ENCODE peak calls at places on chromosomes 1 and 21, in seven cellular contexts. I is mucosa of descending colon; L is Kasumi-1; M is CD8-positive, alpha-beta T cell; O is cerebellum; J is choroid plexus epithelial cell; C is EL. E is an unnamed sample.

GRCh38 chr1:159826436-159827101 is at the start of gene SLAMF8:
- DNase-seq in I (peak; percentile 69), L (peak; percentile 51), M (peak; percentile 40), O (no peak), J (no peak), C (peak; percentile 22), E (no peak)

GRCh38 chr1:68811806-68812205 is 314.9 kb upstream of the DEPDC1 start:
- DNase-seq in I (no peak), L (no peak), M (no peak), O (no peak), J (no peak), C (no peak), E (no peak)

GRCh38 chr1:71908313-71908712 is 374.0 kb downstream of the NEGR1 start:
- DNase-seq in I (no peak), L (no peak), M (no peak), O (no peak), J (no peak), C (no peak), E (peak; percentile 45)

GRCh38 chr1:118396824-118397530 is 211.9 kb upstream of the SPAG17 start:
- DNase-seq in I (no peak), L (no peak), M (no peak), O (no peak), J (no peak), C (no peak), E (no peak)

GRCh38 chr1:41449326-41449921 is 35.1 kb downstream of the EDN2 start:
- DNase-seq in I (no peak), L (no peak), M (no peak), O (no peak), J (no peak), C (no peak), E (no peak)

GRCh38 chr21:21025742-21026141 is 27.5 kb downstream of the NCAM2 start:
- DNase-seq in I (no peak), L (no peak), M (no peak), O (no peak), J (no peak), C (no peak), E (no peak)

GRCh38 chr1:172874950-172875349 is 175.8 kb downstream of the TNFSF18 start:
- DNase-seq in I (no peak), L (no peak), M (no peak), O (no peak), J (no peak), C (peak; percentile 48), E (no peak)

GRCh38 chr1:59431566-59432294 is 134.8 kb downstream of the FGGY start:
- DNase-seq in I (no peak), L (no peak), M (no peak), O (no peak), J (peak; percentile 14), C (peak; percentile 73), E (no peak)

GRCh38 chr1:22166439-22166838 is 23.5 kb upstream of the WNT4 start:
- DNase-seq in I (no peak), L (no peak), M (no peak), O (no peak), J (no peak), C (no peak), E (no peak)

GRCh38 chr1:226948996-226949395 is 8.9 kb downstream of the COQ8A start:
- DNase-seq in I (no peak), L (no peak), M (no peak), O (no peak), J (no peak), C (no peak), E (no peak)

GRCh38 chr21:34936874-34937563 is 112.1 kb downstream of the RUNX1 start:
- DNase-seq in I (no peak), L (no peak), M (no peak), O (no peak), J (no peak), C (peak; percentile 18), E (no peak)

GRCh38 chr1:94864821-94865220 is 44.7 kb downstream of the SLC44A3 start:
- DNase-seq in I (no peak), L (no peak), M (no peak), O (no peak), J (peak; percentile 34), C (peak; percentile 25), E (no peak)

GRCh38 chr1:2783435-2784397 is 17.8 kb downstream of the TTC34 start:
- DNase-seq in I (no peak), L (no peak), M (no peak), O (no peak), J (no peak), C (no peak), E (no peak)

GRCh38 chr1:210200090-210200736 is 32.4 kb upstream of the SERTAD4 start:
- DNase-seq in I (no peak), L (no peak), M (no peak), O (no peak), J (no peak), C (no peak), E (no peak)

GRCh38 chr1:76086597-76086996 is 12.1 kb downstream of the ST6GALNAC3 start:
- DNase-seq in I (no peak), L (no peak), M (no peak), O (no peak), J (no peak), C (no peak), E (no peak)

GRCh38 chr1:66682106-66682505 is 70.2 kb upstream of the DYNLT5 start:
- DNase-seq in I (no peak), L (no peak), M (no peak), O (no peak), J (no peak), C (no peak), E (no peak)

GRCh38 chr1:220326578-220326977 is 54.3 kb upstream of the RAB3GAP2 start:
- DNase-seq in I (no peak), L (no peak), M (no peak), O (no peak), J (peak; percentile 30), C (peak; percentile 60), E (no peak)

GRCh38 chr1:1423245-1423597 is 2.1 kb upstream of the ANKRD65 start:
- DNase-seq in I (no peak), L (no peak), M (no peak), O (no peak), J (no peak), C (no peak), E (no peak)

GRCh38 chr1:212955098-212955497 is 4.8 kb downstream of the VASH2 start:
- DNase-seq in I (no peak), L (no peak), M (no peak), O (no peak), J (no peak), C (no peak), E (no peak)

GRCh38 chr21:37249112-37249904 is 17.8 kb downstream of the VPS26C start:
- DNase-seq in I (no peak), L (no peak), M (no peak), O (no peak), J (no peak), C (no peak), E (no peak)

GRCh38 chr1:40620150-40620549 is 45.3 kb downstream of the RIMS3 start:
- DNase-seq in I (no peak), L (no peak), M (no peak), O (no peak), J (no peak), C (no peak), E (no peak)

GRCh38 chr1:180235077-180235501 is 5.0 kb downstream of the LHX4 start:
- DNase-seq in I (no peak), L (no peak), M (no peak), O (no peak), J (no peak), C (no peak), E (no peak)

GRCh38 chr1:203320546-203321272 is 15.4 kb downstream of the BTG2 start:
- DNase-seq in I (peak; percentile 92), L (peak; percentile 86), M (peak; percentile 68), O (no peak), J (peak; percentile 70), C (peak; percentile 33), E (peak; percentile 95)

GRCh38 chr1:24316659-24317058 is 2.5 kb upstream of the GRHL3 start:
- DNase-seq in I (no peak), L (no peak), M (no peak), O (peak; percentile 36), J (no peak), C (no peak), E (no peak)

GRCh38 chr1:86507935-86508582 is 38.8 kb upstream of the CLCA4 start:
- DNase-seq in I (no peak), L (peak; percentile 15), M (no peak), O (no peak), J (peak; percentile 74), C (peak; percentile 42), E (peak; percentile 14)

GRCh38 chr1:29392036-29392435 is 155.7 kb downstream of the PTPRU start:
- DNase-seq in I (no peak), L (no peak), M (no peak), O (no peak), J (no peak), C (no peak), E (no peak)

GRCh38 chr1:214354440-214355148 is 73.6 kb downstream of the SMYD2 start:
- DNase-seq in I (no peak), L (no peak), M (no peak), O (no peak), J (no peak), C (no peak), E (no peak)

GRCh38 chr1:25428475-25429166 is 2.1 kb upstream of the MACO1 start:
- DNase-seq in I (no peak), L (no peak), M (no peak), O (no peak), J (no peak), C (no peak), E (no peak)

GRCh38 chr1:70483342-70483741 is 72.3 kb downstream of the CTH start:
- DNase-seq in I (no peak), L (no peak), M (no peak), O (no peak), J (no peak), C (no peak), E (no peak)

GRCh38 chr21:25862596-25862995 is 127.8 kb downstream of the GABPA start:
- DNase-seq in I (no peak), L (peak; percentile 61), M (no peak), O (no peak), J (peak; percentile 71), C (peak; percentile 30), E (no peak)

GRCh38 chr1:180040034-180040433 is 85.4 kb downstream of the CEP350 start:
- DNase-seq in I (no peak), L (no peak), M (no peak), O (no peak), J (no peak), C (peak; percentile 89), E (no peak)

GRCh38 chr21:28615276-28615675 is 377.4 kb downstream of the LTN1 start:
- DNase-seq in I (no peak), L (no peak), M (no peak), O (no peak), J (peak; percentile 76), C (peak; percentile 84), E (no peak)